ENCODE peak calls at places on chromosomes 12 and 14, in seven cellular contexts. One of them, this sample, is unnamed.

GRCh38 chr12:121494093-121494787 is 86.6 kb downstream of the KDM2B start:
- DNase-seq in pancreas: no peak
- DNase-seq in AG04449: no peak
- DNase-seq in iris pigment epithelial cell: peak; percentile 24
- DNase-seq in activated naive CD4-positive, alpha-beta T cell treated with Interleukin-2 at 50 U/mL for 16 hours: peak; percentile 69
- DNase-seq in GM13977: peak; percentile 66
- DNase-seq in activated CD4-positive, alpha-beta T cell treated with anti-CD3 and anti-CD28 coated beads, Interleukin-2, amount 50 U/mL, for 1 hour: peak; percentile 68
- DNase-seq in this sample: no peak

GRCh38 chr12:108815875-108816594 is 41.3 kb downstream of the SSH1 start:
- DNase-seq in pancreas: no peak
- DNase-seq in AG04449: no peak
- DNase-seq in iris pigment epithelial cell: peak; percentile 57
- DNase-seq in activated naive CD4-positive, alpha-beta T cell treated with Interleukin-2 at 50 U/mL for 16 hours: no peak
- DNase-seq in GM13977: no peak
- DNase-seq in activated CD4-positive, alpha-beta T cell treated with anti-CD3 and anti-CD28 coated beads, Interleukin-2, amount 50 U/mL, for 1 hour: no peak
- DNase-seq in this sample: no peak

GRCh38 chr12:117986705-117987469 is 18.1 kb upstream of the KSR2 start:
- DNase-seq in pancreas: no peak
- DNase-seq in AG04449: no peak
- DNase-seq in iris pigment epithelial cell: peak; percentile 33
- DNase-seq in activated naive CD4-positive, alpha-beta T cell treated with Interleukin-2 at 50 U/mL for 16 hours: no peak
- DNase-seq in GM13977: no peak
- DNase-seq in activated CD4-positive, alpha-beta T cell treated with anti-CD3 and anti-CD28 coated beads, Interleukin-2, amount 50 U/mL, for 1 hour: no peak
- DNase-seq in this sample: peak; percentile 20

GRCh38 chr12:7042847-7043246 is 17.7 kb upstream of the C1S start:
- DNase-seq in pancreas: no peak
- DNase-seq in AG04449: no peak
- DNase-seq in iris pigment epithelial cell: peak; percentile 35
- DNase-seq in activated naive CD4-positive, alpha-beta T cell treated with Interleukin-2 at 50 U/mL for 16 hours: no peak
- DNase-seq in GM13977: peak; percentile 28
- DNase-seq in activated CD4-positive, alpha-beta T cell treated with anti-CD3 and anti-CD28 coated beads, Interleukin-2, amount 50 U/mL, for 1 hour: no peak
- DNase-seq in this sample: no peak

GRCh38 chr12:104859144-104859543 is 98.9 kb downstream of the SLC41A2 start:
- DNase-seq in pancreas: no peak
- DNase-seq in AG04449: no peak
- DNase-seq in iris pigment epithelial cell: peak; percentile 65
- DNase-seq in activated naive CD4-positive, alpha-beta T cell treated with Interleukin-2 at 50 U/mL for 16 hours: no peak
- DNase-seq in GM13977: no peak
- DNase-seq in activated CD4-positive, alpha-beta T cell treated with anti-CD3 and anti-CD28 coated beads, Interleukin-2, amount 50 U/mL, for 1 hour: no peak
- DNase-seq in this sample: peak; percentile 51

GRCh38 chr14:23061995-23062394 is 4.7 kb upstream of the CDH24 start:
- DNase-seq in pancreas: no peak
- DNase-seq in AG04449: peak; percentile 78
- DNase-seq in iris pigment epithelial cell: peak; percentile 98
- DNase-seq in activated naive CD4-positive, alpha-beta T cell treated with Interleukin-2 at 50 U/mL for 16 hours: no peak
- DNase-seq in GM13977: no peak
- DNase-seq in activated CD4-positive, alpha-beta T cell treated with anti-CD3 and anti-CD28 coated beads, Interleukin-2, amount 50 U/mL, for 1 hour: no peak
- DNase-seq in this sample: peak; percentile 83

GRCh38 chr14:69479696-69480095 is 4.8 kb upstream of the PLEKHD1 start:
- DNase-seq in pancreas: no peak
- DNase-seq in AG04449: no peak
- DNase-seq in iris pigment epithelial cell: no peak
- DNase-seq in activated naive CD4-positive, alpha-beta T cell treated with Interleukin-2 at 50 U/mL for 16 hours: no peak
- DNase-seq in GM13977: no peak
- DNase-seq in activated CD4-positive, alpha-beta T cell treated with anti-CD3 and anti-CD28 coated beads, Interleukin-2, amount 50 U/mL, for 1 hour: no peak
- DNase-seq in this sample: no peak

GRCh38 chr12:100789146-100789545 is 5.4 kb upstream of the ANO4 start:
- DNase-seq in pancreas: no peak
- DNase-seq in AG04449: no peak
- DNase-seq in iris pigment epithelial cell: peak; percentile 62
- DNase-seq in activated naive CD4-positive, alpha-beta T cell treated with Interleukin-2 at 50 U/mL for 16 hours: no peak
- DNase-seq in GM13977: no peak
- DNase-seq in activated CD4-positive, alpha-beta T cell treated with anti-CD3 and anti-CD28 coated beads, Interleukin-2, amount 50 U/mL, for 1 hour: no peak
- DNase-seq in this sample: no peak

GRCh38 chr12:65152586-65152985 is 16.8 kb upstream of the LEMD3 start:
- DNase-seq in pancreas: no peak
- DNase-seq in AG04449: no peak
- DNase-seq in iris pigment epithelial cell: peak; percentile 51
- DNase-seq in activated naive CD4-positive, alpha-beta T cell treated with Interleukin-2 at 50 U/mL for 16 hours: no peak
- DNase-seq in GM13977: no peak
- DNase-seq in activated CD4-positive, alpha-beta T cell treated with anti-CD3 and anti-CD28 coated beads, Interleukin-2, amount 50 U/mL, for 1 hour: no peak
- DNase-seq in this sample: no peak

GRCh38 chr12:104263580-104264358 is 39.8 kb upstream of the EID3 start:
- DNase-seq in pancreas: no peak
- DNase-seq in AG04449: no peak
- DNase-seq in iris pigment epithelial cell: peak; percentile 76
- DNase-seq in activated naive CD4-positive, alpha-beta T cell treated with Interleukin-2 at 50 U/mL for 16 hours: no peak
- DNase-seq in GM13977: no peak
- DNase-seq in activated CD4-positive, alpha-beta T cell treated with anti-CD3 and anti-CD28 coated beads, Interleukin-2, amount 50 U/mL, for 1 hour: no peak
- DNase-seq in this sample: peak; percentile 82

GRCh38 chr12:50110762-50111416 is 1.1 kb upstream of the COX14 start:
- DNase-seq in pancreas: no peak
- DNase-seq in AG04449: no peak
- DNase-seq in iris pigment epithelial cell: peak; percentile 25
- DNase-seq in activated naive CD4-positive, alpha-beta T cell treated with Interleukin-2 at 50 U/mL for 16 hours: no peak
- DNase-seq in GM13977: no peak
- DNase-seq in activated CD4-positive, alpha-beta T cell treated with anti-CD3 and anti-CD28 coated beads, Interleukin-2, amount 50 U/mL, for 1 hour: no peak
- DNase-seq in this sample: no peak

GRCh38 chr14:49173765-49174373 is 412.3 kb downstream of the RPS29 start:
- DNase-seq in pancreas: no peak
- DNase-seq in AG04449: peak; percentile 16
- DNase-seq in iris pigment epithelial cell: peak; percentile 68
- DNase-seq in activated naive CD4-positive, alpha-beta T cell treated with Interleukin-2 at 50 U/mL for 16 hours: no peak
- DNase-seq in GM13977: peak; percentile 45
- DNase-seq in activated CD4-positive, alpha-beta T cell treated with anti-CD3 and anti-CD28 coated beads, Interleukin-2, amount 50 U/mL, for 1 hour: peak; percentile 2
- DNase-seq in this sample: no peak

GRCh38 chr12:66132408-66132807 is 1.9 kb upstream of the LLPH start:
- DNase-seq in pancreas: no peak
- DNase-seq in AG04449: peak; percentile 72
- DNase-seq in iris pigment epithelial cell: peak; percentile 92
- DNase-seq in activated naive CD4-positive, alpha-beta T cell treated with Interleukin-2 at 50 U/mL for 16 hours: no peak
- DNase-seq in GM13977: no peak
- DNase-seq in activated CD4-positive, alpha-beta T cell treated with anti-CD3 and anti-CD28 coated beads, Interleukin-2, amount 50 U/mL, for 1 hour: no peak
- DNase-seq in this sample: no peak

GRCh38 chr12:125185311-125185739 is 120.1 kb downstream of the AACS start:
- DNase-seq in pancreas: no peak
- DNase-seq in AG04449: no peak
- DNase-seq in iris pigment epithelial cell: no peak
- DNase-seq in activated naive CD4-positive, alpha-beta T cell treated with Interleukin-2 at 50 U/mL for 16 hours: no peak
- DNase-seq in GM13977: no peak
- DNase-seq in activated CD4-positive, alpha-beta T cell treated with anti-CD3 and anti-CD28 coated beads, Interleukin-2, amount 50 U/mL, for 1 hour: no peak
- DNase-seq in this sample: no peak

GRCh38 chr12:38392584-38393144 is 76.1 kb downstream of the ALG10B start:
- DNase-seq in pancreas: no peak
- DNase-seq in AG04449: no peak
- DNase-seq in iris pigment epithelial cell: peak; percentile 67
- DNase-seq in activated naive CD4-positive, alpha-beta T cell treated with Interleukin-2 at 50 U/mL for 16 hours: no peak
- DNase-seq in GM13977: peak; percentile 5
- DNase-seq in activated CD4-positive, alpha-beta T cell treated with anti-CD3 and anti-CD28 coated beads, Interleukin-2, amount 50 U/mL, for 1 hour: no peak
- DNase-seq in this sample: no peak

GRCh38 chr12:1013618-1014489 is 22.8 kb downstream of the ERC1 start:
- DNase-seq in pancreas: no peak
- DNase-seq in AG04449: no peak
- DNase-seq in iris pigment epithelial cell: peak; percentile 92
- DNase-seq in activated naive CD4-positive, alpha-beta T cell treated with Interleukin-2 at 50 U/mL for 16 hours: no peak
- DNase-seq in GM13977: no peak
- DNase-seq in activated CD4-positive, alpha-beta T cell treated with anti-CD3 and anti-CD28 coated beads, Interleukin-2, amount 50 U/mL, for 1 hour: no peak
- DNase-seq in this sample: peak; percentile 33

GRCh38 chr12:81080431-81080983 is 2.6 kb downstream of the ACSS3 start:
- DNase-seq in pancreas: no peak
- DNase-seq in AG04449: no peak
- DNase-seq in iris pigment epithelial cell: peak; percentile 80
- DNase-seq in activated naive CD4-positive, alpha-beta T cell treated with Interleukin-2 at 50 U/mL for 16 hours: no peak
- DNase-seq in GM13977: no peak
- DNase-seq in activated CD4-positive, alpha-beta T cell treated with anti-CD3 and anti-CD28 coated beads, Interleukin-2, amount 50 U/mL, for 1 hour: no peak
- DNase-seq in this sample: no peak

GRCh38 chr12:117024961-117025480 is 74.2 kb downstream of the TESC start:
- DNase-seq in pancreas: peak; percentile 65
- DNase-seq in AG04449: no peak
- DNase-seq in iris pigment epithelial cell: no peak
- DNase-seq in activated naive CD4-positive, alpha-beta T cell treated with Interleukin-2 at 50 U/mL for 16 hours: no peak
- DNase-seq in GM13977: no peak
- DNase-seq in activated CD4-positive, alpha-beta T cell treated with anti-CD3 and anti-CD28 coated beads, Interleukin-2, amount 50 U/mL, for 1 hour: no peak
- DNase-seq in this sample: no peak

This sample was measured in BJ.